ENCODE peak calls at places on chromosome 12, in four cellular contexts. X, W, T and E are unnamed samples.
A peak's percentile ranks its signal among the peaks of the same experiment; 100 is the strongest.

GRCh38 chr12:45509621-45510020 is 219.9 kb upstream of the ARID2 start:
- DNase-seq in X (no peak), W (no peak), T (no peak), E (peak; percentile 65)

GRCh38 chr12:69688021-69688420 is 11.1 kb downstream of the BEST3 start:
- DNase-seq in X (peak; percentile 6), W (peak; percentile 61), T (peak; percentile 58), E (no peak)

GRCh38 chr12:96186902-96187301 is 7.3 kb upstream of the ELK3 start:
- DNase-seq in X (no peak), W (no peak), T (no peak), E (no peak)

GRCh38 chr12:125340791-125341190 is 275.6 kb downstream of the AACS start:
- DNase-seq in X (peak; percentile 3), W (peak; percentile 89), T (peak; percentile 33), E (peak; percentile 69)

GRCh38 chr12:6688543-6688999 is 604 bp downstream of the ZNF384 start:
- DNase-seq in X (no peak), W (no peak), T (peak; percentile 47), E (no peak)

GRCh38 chr12:10909462-10909861 is at the start of gene TAS2R13:
- DNase-seq in X (no peak), W (no peak), T (no peak), E (no peak)

GRCh38 chr12:79508622-79509021 is 182.1 kb downstream of the PAWR start:
- DNase-seq in X (no peak), W (no peak), T (no peak), E (no peak)

GRCh38 chr12:132899033-132899432 is 11.6 kb upstream of the CHFR start:
- DNase-seq in X (no peak), W (peak; percentile 57), T (peak; percentile 30), E (no peak)

GRCh38 chr12:58148405-58148804 is 207.0 kb downstream of the ATP23 start:
- DNase-seq in X (no peak), W (peak; percentile 91), T (peak; percentile 75), E (no peak)

GRCh38 chr12:24054411-24054810 is 104.9 kb upstream of the SOX5 start:
- DNase-seq in X (no peak), W (no peak), T (no peak), E (no peak)

GRCh38 chr12:123992118-123992825 is 19.3 kb downstream of the ZNF664 start:
- DNase-seq in X (no peak), W (no peak), T (no peak), E (no peak)

GRCh38 chr12:20390846-20391245 is 22.5 kb downstream of the PDE3A start:
- DNase-seq in X (no peak), W (no peak), T (no peak), E (no peak)

GRCh38 chr12:124026755-124027745 is 54.0 kb downstream of the ZNF664 start:
- DNase-seq in X (no peak), W (peak; percentile 62), T (peak; percentile 84), E (peak; percentile 34)

GRCh38 chr12:59182191-59182590 is 261.9 kb upstream of the LRIG3 start:
- DNase-seq in X (no peak), W (peak; percentile 7), T (peak; percentile 15), E (no peak)

GRCh38 chr12:123056709-123057108 is 76.2 kb downstream of the ARL6IP4 start:
- DNase-seq in X (no peak), W (no peak), T (no peak), E (no peak)

GRCh38 chr12:1594295-1595025 is at the start of gene FBXL14:
- DNase-seq in X (peak; percentile 74), W (peak; percentile 88), T (peak; percentile 85), E (peak; percentile 79)

GRCh38 chr12:102197789-102198188 is at the start of gene PMCH:
- DNase-seq in X (no peak), W (peak; percentile 74), T (peak; percentile 71), E (no peak)

GRCh38 chr12:28611115-28611435 is 420.8 kb downstream of the CCDC91 start:
- DNase-seq in X (no peak), W (peak; percentile 92), T (peak; percentile 49), E (peak; percentile 95)

GRCh38 chr12:81759215-81759991 is at the start of gene PPFIA2:
- DNase-seq in X (no peak), W (peak; percentile 71), T (no peak), E (peak; percentile 6)

GRCh38 chr12:127729381-127729780 is 537.6 kb upstream of the TMEM132C start:
- DNase-seq in X (no peak), W (peak; percentile 77), T (peak; percentile 7), E (no peak)

GRCh38 chr12:40691913-40692616 is at the start of gene CNTN1:
- DNase-seq in X (no peak), W (peak; percentile 14), T (no peak), E (peak; percentile 74)

GRCh38 chr12:11581179-11581755 is 68.2 kb upstream of the ETV6 start:
- DNase-seq in X (peak; percentile 50), W (peak; percentile 71), T (peak; percentile 84), E (peak; percentile 40)

GRCh38 chr12:18242380-18243089 is 18.8 kb upstream of the PIK3C2G start:
- DNase-seq in X (peak; percentile 72), W (no peak), T (no peak), E (no peak)

GRCh38 chr12:64181504-64182291 is 40.4 kb downstream of the KICS2 start:
- DNase-seq in X (peak; percentile 32), W (peak; percentile 99), T (peak; percentile 99), E (peak; percentile 88)

GRCh38 chr12:116591608-116592115 is 32.5 kb downstream of the MAP1LC3B2 start:
- DNase-seq in X (no peak), W (peak; percentile 52), T (no peak), E (no peak)

GRCh38 chr12:19882418-19882817 is 443.1 kb downstream of the AEBP2 start:
- DNase-seq in X (no peak), W (no peak), T (no peak), E (no peak)

GRCh38 chr12:68807576-68808387 is at the start of gene MDM2:
- DNase-seq in X (peak; percentile 90), W (peak; percentile 88), T (peak; percentile 91), E (peak; percentile 81)

GRCh38 chr12:115375188-115375991 is 691.4 kb upstream of the TBX3 start:
- DNase-seq in X (peak; percentile 28), W (peak; percentile 85), T (peak; percentile 80), E (peak; percentile 82)

GRCh38 chr12:104578453-104578852 is 121.7 kb downstream of the CHST11 start:
- DNase-seq in X (no peak), W (peak; percentile 94), T (peak; percentile 97), E (no peak)